ENCODE peak calls at places on chromosomes 12 and 14, in six cellular contexts. B, K, D, I, C and R are unnamed samples.

GRCh38 chr12:112855375-112855774 is 51.4 kb upstream of the OAS1 start:
- DNase-seq in C (no peak), B (no peak), D (peak), I (peak), K (no peak), R (no peak)

GRCh38 chr12:21323736-21324135 is 11.0 kb downstream of the SLCO1A2 start:
- DNase-seq in I (no peak), D (no peak), C (no peak), B (no peak), K (no peak), R (no peak)

GRCh38 chr14:69848903-69849391 is 30.3 kb upstream of the SMOC1 start:
- DNase-seq in B (no peak), D (no peak), I (no peak), C (no peak), K (no peak), R (no peak)

GRCh38 chr12:104439137-104439536 is 17.6 kb upstream of the CHST11 start:
- DNase-seq in D (no peak), B (no peak), C (no peak), I (no peak), K (no peak), R (no peak)

GRCh38 chr12:104955703-104956102 is 2.4 kb downstream of the SLC41A2 start:
- DNase-seq in B (no peak), D (no peak), K (no peak), I (no peak), C (no peak), R (no peak)

GRCh38 chr14:68921666-68922065 is 57.4 kb downstream of the ACTN1 start:
- DNase-seq in I (no peak), D (no peak), K (no peak), C (no peak), B (no peak), R (no peak)

GRCh38 chr12:122646568-122647220 is 56.5 kb downstream of the HCAR2 start:
- DNase-seq in I (no peak), B (peak), D (no peak), C (no peak), K (no peak), R (no peak)

GRCh38 chr12:54349031-54349430 is 15.3 kb downstream of the GPR84 start:
- DNase-seq in C (no peak), I (no peak), B (no peak), D (no peak), K (no peak), R (no peak)

GRCh38 chr12:56266634-56267442 is at the start of gene COQ10A:
- DNase-seq in B (peak), I (peak), K (peak), C (peak), D (peak), R (peak)

GRCh38 chr14:105019861-105020814 is 745 bp downstream of the CDCA4 start:
- DNase-seq in K (peak), D (peak), C (peak), B (peak), I (no peak), R (no peak)

GRCh38 chr12:56080556-56081138 is 682 bp downstream of the ERBB3 start:
- DNase-seq in D (peak), C (no peak), B (no peak), K (peak), I (no peak), R (peak)

GRCh38 chr12:62714409-62715075 is 220.4 kb downstream of the PPM1H start:
- DNase-seq in C (no peak), K (peak), I (no peak), B (no peak), D (no peak), R (no peak)

GRCh38 chr12:22447223-22447622 is 97.1 kb downstream of the C2CD5 start:
- DNase-seq in B (no peak), C (no peak), D (no peak), I (no peak), K (no peak), R (no peak)

GRCh38 chr12:78155546-78155945 is 324.9 kb downstream of the NAV3 start:
- DNase-seq in C (no peak), D (no peak), I (no peak), B (no peak), K (no peak), R (no peak)

DNA sequence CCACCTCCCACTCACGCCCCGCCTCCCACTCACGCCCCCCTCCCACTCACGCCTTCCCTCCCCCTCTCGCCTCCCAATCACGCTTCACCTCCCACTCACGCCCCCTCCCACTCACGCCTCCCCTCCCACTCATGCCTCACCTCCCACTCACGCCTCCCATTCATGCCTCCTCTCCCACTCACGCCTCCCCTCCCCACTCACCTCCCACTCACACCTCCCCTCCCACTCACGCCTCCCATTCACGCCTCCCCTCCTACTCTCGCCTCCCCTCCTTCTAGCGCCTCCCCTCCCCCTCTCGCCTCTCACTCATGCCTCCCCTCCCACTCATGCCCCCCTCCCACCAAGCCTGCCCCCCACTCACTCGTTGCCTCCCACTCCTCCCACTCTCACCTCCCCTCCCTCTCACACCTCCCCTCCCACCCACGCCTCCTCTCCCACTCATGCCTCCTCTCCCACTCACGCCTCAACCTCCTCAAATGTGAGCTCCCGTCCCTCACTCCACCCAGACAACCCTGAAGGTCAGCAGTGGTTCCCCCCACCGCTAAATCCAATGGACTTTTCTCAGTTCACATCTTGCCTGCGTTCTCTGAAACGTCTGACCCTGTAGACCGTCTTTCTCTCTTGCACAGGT is 39.8 kb downstream of the TMEM63C start:
- DNase-seq in D (no peak), B (no peak), I (no peak), K (no peak), C (no peak), R (no peak)
- TF ChIP-seq CTCF in D (no peak), B (no peak), I (no peak), K (no peak), C (no peak), R (no peak)

GRCh38 chr12:88578821-88579518 is 1.3 kb downstream of the KITLG start:
- DNase-seq in C (no peak), K (peak), B (no peak), I (peak), D (peak), R (no peak)
- TF ChIP-seq CTCF in C (no peak), K (peak), B (no peak), I (no peak), D (no peak), R (peak)

DNA sequence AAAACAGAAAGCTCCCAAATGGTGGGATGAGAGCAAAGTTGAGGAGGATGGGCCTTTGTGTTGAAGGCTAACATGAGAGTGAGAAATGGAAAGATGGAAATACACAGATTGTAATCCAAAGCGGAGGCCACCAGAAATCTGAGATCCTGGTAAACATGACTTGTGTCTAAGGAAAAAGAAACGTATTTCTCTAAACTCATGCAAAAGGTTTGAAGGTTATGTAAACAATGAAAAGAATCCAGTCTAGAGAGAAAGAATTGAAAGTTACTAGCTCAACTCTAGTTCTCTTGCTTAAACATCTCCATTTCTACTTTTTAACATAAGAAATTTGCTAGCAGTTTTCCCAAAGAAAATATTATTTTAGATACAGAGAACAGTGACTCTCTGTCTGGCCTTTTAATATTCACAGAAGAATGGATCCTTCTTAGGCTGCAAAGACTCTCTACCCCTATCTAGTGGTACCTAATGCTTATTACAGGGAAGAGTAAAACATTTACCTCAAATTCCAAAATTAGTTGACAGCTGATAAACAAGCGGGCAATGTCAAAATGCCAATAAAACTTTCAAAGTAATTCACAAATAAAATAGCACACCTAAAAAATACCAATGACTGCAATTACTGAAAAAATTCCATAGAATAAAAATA is 75.8 kb upstream of the SOX5 start:
- DNase-seq in B (no peak), D (no peak), C (no peak), K (no peak), I (no peak), R (no peak)
- TF ChIP-seq CTCF in B (peak), D (no peak), C (no peak), K (peak), I (no peak), R (no peak)

GRCh38 chr14:96055065-96055752 is 16.0 kb downstream of the C14orf132 start:
- DNase-seq in D (no peak), I (no peak), B (no peak), C (no peak), K (no peak), R (no peak)

GRCh38 chr14:96058606-96059200 is 19.5 kb downstream of the C14orf132 start:
- DNase-seq in D (no peak), I (no peak), B (no peak), C (no peak), K (no peak), R (no peak)

GRCh38 chr14:96057738-96058137 is 18.6 kb downstream of the C14orf132 start:
- DNase-seq in I (no peak), C (no peak), B (no peak), D (no peak), K (no peak), R (no peak)

GRCh38 chr14:96055753-96056508 is 16.8 kb downstream of the C14orf132 start:
- DNase-seq in K (no peak), D (no peak), I (no peak), C (no peak), B (no peak), R (no peak)

DNA sequence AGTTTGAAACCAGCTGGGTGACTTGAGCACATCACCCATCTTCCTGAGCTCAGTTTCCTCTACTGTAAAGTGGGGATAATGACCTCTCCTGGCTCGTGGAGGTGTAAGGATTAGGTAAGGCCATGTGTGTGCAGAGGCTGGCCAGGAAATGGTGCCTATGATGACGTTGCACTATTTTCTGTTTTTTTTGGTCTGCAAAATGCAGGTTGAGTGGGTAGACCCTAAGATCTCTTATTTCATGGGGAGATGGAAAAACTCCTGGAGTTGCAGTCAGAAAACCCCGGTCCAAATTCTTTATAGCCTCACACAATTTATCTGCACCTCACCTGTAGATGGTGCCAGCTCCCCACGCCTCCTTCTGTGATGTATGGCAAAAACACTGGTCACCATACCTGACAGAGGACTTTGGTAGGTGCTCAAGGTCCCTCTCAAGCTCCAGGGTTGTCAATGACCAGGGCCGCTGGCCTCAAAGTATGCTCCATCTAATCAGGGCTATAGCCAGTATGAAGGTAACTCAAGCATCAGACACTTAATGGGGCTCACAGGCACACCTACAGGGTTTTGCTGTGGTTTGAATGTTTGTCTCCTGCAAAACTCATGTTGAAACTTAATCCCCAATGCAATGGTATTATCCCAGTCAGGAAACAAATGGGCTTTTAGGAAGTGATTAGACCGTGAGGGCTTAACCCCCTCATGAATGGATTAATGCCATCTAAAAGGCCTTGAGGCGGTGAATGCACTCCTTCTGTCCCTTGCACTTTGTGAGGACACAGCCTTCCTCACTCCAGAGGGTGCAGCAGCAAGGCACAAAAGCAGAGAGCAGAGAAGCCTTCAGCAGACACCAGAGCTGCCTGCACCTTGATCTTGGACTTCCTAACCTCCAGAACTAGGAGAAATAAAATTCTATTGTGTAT is 17.6 kb downstream of the C14orf132 start:
- DNase-seq in I (no peak), D (peak), C (no peak), K (no peak), B (no peak), R (no peak)
- TF ChIP-seq CTCF in I (peak), D (peak), C (no peak), K (no peak), B (peak), R (no peak)

DNA sequence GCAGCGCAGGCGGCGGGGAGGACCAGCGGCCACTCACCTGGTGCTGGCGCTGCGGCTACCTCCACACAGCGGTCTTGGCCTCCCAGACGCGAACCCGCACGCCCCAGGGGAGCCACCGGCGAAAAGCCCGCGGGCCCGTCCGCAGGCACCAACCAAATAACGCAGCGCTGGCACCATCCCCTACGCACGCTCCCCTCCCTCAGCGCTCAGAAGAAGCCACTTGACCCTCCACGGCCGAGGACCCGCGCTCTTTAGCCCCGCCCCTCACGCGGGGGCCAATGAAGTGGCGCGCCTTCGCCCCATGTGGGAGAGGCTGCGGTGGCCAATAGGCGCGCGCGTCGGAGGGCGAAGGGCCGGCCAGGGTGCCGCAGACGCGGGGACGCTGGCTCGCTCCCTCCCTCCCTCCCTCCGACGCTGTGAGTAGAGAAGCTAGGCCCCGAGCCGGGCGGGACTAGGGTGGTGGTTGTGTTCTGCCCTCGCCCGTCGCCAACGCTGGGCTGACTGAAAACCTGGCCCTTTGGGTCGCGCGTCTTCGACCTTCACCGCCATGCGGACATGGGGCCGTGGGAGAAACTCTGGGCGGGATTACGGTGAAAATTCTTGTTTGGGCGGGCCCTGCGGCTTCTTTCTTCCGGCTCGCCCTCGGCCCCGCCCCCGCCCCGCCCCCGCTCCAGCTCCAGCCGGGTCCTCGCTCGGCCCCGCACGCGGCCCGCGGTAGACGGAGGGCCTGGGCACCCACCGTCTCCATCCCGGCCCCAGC is at the start of the genes DMAC2L and L2HGDH:
- DNase-seq in C (peak), B (peak), I (peak), K (peak), D (peak), R (peak)
- TF ChIP-seq CTCF in C (no peak), B (peak), I (no peak), K (peak), D (peak), R (peak)